ENCODE peak calls at places on chromosome 6, in four cellular contexts. K is transverse colon, G is heart right ventricle, S is colonic mucosa. Q is an unnamed sample.

GRCh38 chr6:53066059-53066406 is 829 bp downstream of the FBXO9 start:
- DNase-seq in K (peak; percentile 52), G (peak; percentile 52), S (peak; percentile 47), Q (peak; percentile 54)

GRCh38 chr6:31202259-31203166 is 32.0 kb upstream of the POU5F1 start:
- DNase-seq in G (no peak), K (no peak), S (peak; percentile 35), Q (no peak)

GRCh38 chr6:145886228-145886956 is 71.8 kb upstream of the FBXO30 start:
- DNase-seq in K (no peak), G (no peak), S (no peak), Q (no peak)

GRCh38 chr6:156822747-156823206 is 45.6 kb downstream of the ARID1B start:
- DNase-seq in S (no peak), K (no peak), G (no peak), Q (no peak)

GRCh38 chr6:103215835-103216234 is 1643.9 kb downstream of the HACE1 start:
- DNase-seq in K (no peak), G (no peak), S (no peak), Q (no peak)

GRCh38 chr6:162467679-162468078 is 259.9 kb downstream of the PRKN start:
- DNase-seq in G (peak; percentile 37), K (no peak), S (no peak), Q (no peak)

GRCh38 chr6:88730602-88731001 is 232.8 kb downstream of the RNGTT start:
- DNase-seq in G (no peak), K (no peak), S (no peak), Q (no peak)

GRCh38 chr6:148525453-148525852 is 182.8 kb downstream of the SASH1 start:
- DNase-seq in G (no peak), S (no peak), K (no peak), Q (no peak)

GRCh38 chr6:168376120-168376519 is 56.5 kb upstream of the DACT2 start:
- DNase-seq in S (no peak), K (no peak), G (no peak), Q (no peak)

GRCh38 chr6:11732036-11732545 is 46.5 kb downstream of the ADTRP start:
- DNase-seq in K (peak; percentile 44), G (peak; percentile 38), S (no peak), Q (peak; percentile 35)

GRCh38 chr6:93915961-93916360 is 496.6 kb upstream of the EPHA7 start:
- DNase-seq in G (no peak), S (peak; percentile 41), K (no peak), Q (no peak)

GRCh38 chr6:48069280-48069679 is 41.7 kb downstream of the PTCHD4 start:
- DNase-seq in G (no peak), S (no peak), K (no peak), Q (no peak)

GRCh38 chr6:81937296-81937937 is 184.9 kb upstream of the TENT5A start:
- DNase-seq in K (no peak), S (no peak), G (no peak), Q (no peak)

DNA sequence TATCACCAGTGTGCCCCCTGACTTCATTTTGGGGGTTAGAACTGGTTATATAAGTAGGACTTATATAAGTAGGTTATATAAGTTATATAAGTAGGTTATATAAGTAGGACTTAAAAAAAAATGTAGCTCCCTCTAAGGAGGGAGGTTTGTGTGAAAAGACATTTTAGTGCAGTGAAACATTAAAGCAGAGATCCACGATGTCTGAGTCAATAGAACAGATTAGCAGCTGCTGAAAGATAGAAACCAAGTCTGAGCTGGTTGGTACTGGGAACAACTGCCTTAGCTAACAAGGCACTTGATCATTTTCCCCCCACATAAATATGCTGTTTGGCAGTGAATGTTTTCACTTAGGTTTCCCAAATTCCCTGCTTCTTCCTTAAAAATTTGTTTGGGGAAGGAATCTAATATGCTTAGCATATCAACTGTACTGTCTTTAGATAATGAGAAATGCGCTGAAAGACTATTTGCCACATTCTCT is 2.1 kb upstream of the RPS12 start:
- DNase-seq in S (no peak), G (no peak), K (no peak), Q (no peak)
- H3K4me3 ChIP-seq in S (peak overlapping the region; percentile 71), G (peak overlapping the region; percentile 82), K (peak overlapping the region; percentile 78), Q (no peak overlapping the region)

DNA sequence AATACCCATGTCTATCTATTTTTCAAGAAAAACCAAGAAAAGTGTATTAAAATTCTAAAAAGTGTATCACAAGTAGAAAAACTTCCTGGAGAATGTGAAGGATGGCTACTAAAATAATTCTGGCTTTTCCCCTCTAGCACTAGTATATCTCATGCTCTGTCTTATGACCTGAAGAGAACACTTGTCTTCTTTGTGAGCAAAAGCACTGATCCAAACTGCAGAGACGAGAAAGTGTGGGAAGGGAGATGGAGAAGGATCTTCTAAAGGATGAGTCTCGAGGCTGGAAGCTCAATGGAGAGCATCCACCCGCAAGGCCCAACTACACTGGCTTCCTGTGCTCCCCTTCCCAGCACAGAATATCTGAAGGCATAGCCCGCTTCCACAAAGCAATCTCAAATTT is 23.5 kb downstream of the STX7 start:
- DNase-seq in K (no peak), S (no peak), G (no peak), Q (no peak)
- H3K9me3 ChIP-seq in K (no peaks in the 10 kb centered on the region), S (no peaks in the 10 kb centered on the region), G (no peaks in the 10 kb centered on the region), Q (no peaks in the 10 kb centered on the region)

GRCh38 chr6:117498159-117498558 is 15.7 kb downstream of the DCBLD1 start:
- DNase-seq in S (no peak), K (no peak), G (no peak), Q (no peak)

GRCh38 chr6:117504478-117505144 is 22.1 kb downstream of the DCBLD1 start:
- DNase-seq in G (no peak), S (peak; percentile 63), K (peak; percentile 33), Q (no peak)

GRCh38 chr6:117502580-117502979 is 20.1 kb downstream of the DCBLD1 start:
- DNase-seq in S (no peak), G (no peak), K (no peak), Q (no peak)

GRCh38 chr6:117503211-117503610 is 20.7 kb downstream of the DCBLD1 start:
- DNase-seq in G (no peak), S (no peak), K (no peak), Q (no peak)

GRCh38 chr6:117501722-117502121 is 19.2 kb downstream of the DCBLD1 start:
- DNase-seq in G (no peak), K (no peak), S (no peak), Q (no peak)
- H3K4me1 ChIP-seq in G (peaks cover 33% of the 10 kb centered on the region), K (peaks cover 19% of the 10 kb centered on the region), S (no peaks in the 10 kb centered on the region), Q (peaks cover 22% of the 10 kb centered on the region)

GRCh38 chr6:41941280-41942044 is at the start of gene CCND3:
- DNase-seq in G (peak; percentile 95), S (peak; percentile 95), K (peak; percentile 93), Q (peak; percentile 92)

GRCh38 chr6:41940759-41941279 is 789 bp downstream of the CCND3 start:
- DNase-seq in G (peak; percentile 65), K (peak; percentile 54), S (peak; percentile 65), Q (peak; percentile 26)

GRCh38 chr6:41939091-41939847 is 2.3 kb downstream of the CCND3 start:
- DNase-seq in G (peak; percentile 33), K (peak; percentile 29), S (no peak), Q (no peak)

GRCh38 chr6:41938590-41938989 is 3.0 kb downstream of the CCND3 start:
- DNase-seq in S (no peak), K (no peak), G (no peak), Q (no peak)

GRCh38 chr6:41939848-41940758 is 1.5 kb downstream of the CCND3 start:
- DNase-seq in S (peak; percentile 84), K (peak; percentile 77), G (peak; percentile 13), Q (no peak)
- H3K4me3 ChIP-seq in S (peak overlapping the region; percentile 76), K (peak overlapping the region; percentile 79), G (peak overlapping the region; percentile 57), Q (peak overlapping the region; percentile 68)

GRCh38 chr6:33418690-33419291 is 884 bp upstream of the CUTA start:
- DNase-seq in G (no peak), K (no peak), S (no peak), Q (no peak)
- H3K9me3 ChIP-seq in G (no peaks in the 10 kb centered on the region), K (no peaks in the 10 kb centered on the region), S (no peaks in the 10 kb centered on the region), Q (no peaks in the 10 kb centered on the region)

DNA sequence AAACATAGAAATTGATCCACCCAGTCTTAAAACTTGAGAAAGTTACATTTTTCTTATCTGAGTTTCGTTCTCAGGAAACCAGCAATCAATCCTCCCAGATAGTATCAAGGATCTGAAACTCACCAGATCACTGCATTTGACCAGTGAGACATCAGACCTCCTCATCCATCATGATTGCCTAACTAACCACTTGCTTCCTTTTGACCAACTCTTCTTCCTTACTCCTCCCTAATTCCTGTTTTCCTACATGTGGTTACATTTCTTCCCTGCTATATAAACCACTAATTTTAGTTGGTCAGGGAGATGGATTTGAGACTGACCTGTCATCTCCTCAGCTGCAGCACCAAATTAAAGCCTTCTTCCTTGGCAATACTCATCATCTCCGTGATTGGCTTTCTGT is 357.1 kb upstream of the POU3F2 start:
- DNase-seq in S (no peak), G (no peak), K (no peak), Q (no peak)
- H3K4me1 ChIP-seq in S (no peaks in the 10 kb centered on the region), G (no peaks in the 10 kb centered on the region), K (no peaks in the 10 kb centered on the region), Q (no peaks in the 10 kb centered on the region)

Q was measured in body of pancreas.